ENCODE peak calls at places on chromosome 14, in four cellular contexts. One of them, this sample, is unnamed.

GRCh38 chr14:71720978-71721624 is 211.1 kb upstream of the RGS6 start:
- DNase-seq in fibroblast of the aortic adventitia: peak
- DNase-seq in ovary: no peak
- DNase-seq in left ventricle myocardium inferior: no peak
- DNase-seq in this sample: no peak

GRCh38 chr14:85205875-85206274 is 324.1 kb upstream of the FLRT2 start:
- DNase-seq in fibroblast of the aortic adventitia: no peak
- DNase-seq in ovary: no peak
- DNase-seq in left ventricle myocardium inferior: no peak
- DNase-seq in this sample: no peak

GRCh38 chr14:62301911-62302310 is 539.7 kb downstream of the SNAPC1 start:
- DNase-seq in fibroblast of the aortic adventitia: peak
- DNase-seq in ovary: no peak
- DNase-seq in left ventricle myocardium inferior: no peak
- DNase-seq in this sample: no peak

GRCh38 chr14:52018252-52018651 is 28.9 kb downstream of the RTRAF start:
- DNase-seq in fibroblast of the aortic adventitia: peak
- DNase-seq in ovary: no peak
- DNase-seq in left ventricle myocardium inferior: no peak
- DNase-seq in this sample: peak

GRCh38 chr14:102353126-102353619 is 9.5 kb downstream of the CINP start:
- DNase-seq in fibroblast of the aortic adventitia: no peak
- DNase-seq in ovary: no peak
- DNase-seq in left ventricle myocardium inferior: no peak
- DNase-seq in this sample: no peak

GRCh38 chr14:79369359-79370332 is 841.7 kb downstream of the DIO2 start:
- DNase-seq in fibroblast of the aortic adventitia: peak
- DNase-seq in ovary: no peak
- DNase-seq in left ventricle myocardium inferior: no peak
- DNase-seq in this sample: no peak

GRCh38 chr14:50545618-50546017 is 13.2 kb upstream of the MAP4K5 start:
- DNase-seq in fibroblast of the aortic adventitia: no peak
- DNase-seq in ovary: no peak
- DNase-seq in left ventricle myocardium inferior: no peak
- DNase-seq in this sample: no peak

GRCh38 chr14:65302571-65303184 is 109.9 kb upstream of the FUT8 start:
- DNase-seq in fibroblast of the aortic adventitia: no peak
- DNase-seq in ovary: no peak
- DNase-seq in left ventricle myocardium inferior: no peak
- DNase-seq in this sample: peak

GRCh38 chr14:37992489-37992888 is 215.2 kb upstream of the SSTR1 start:
- DNase-seq in fibroblast of the aortic adventitia: no peak
- DNase-seq in ovary: no peak
- DNase-seq in left ventricle myocardium inferior: no peak
- DNase-seq in this sample: no peak

GRCh38 chr14:103736546-103737431 is 21.2 kb downstream of the ZFYVE21 start:
- DNase-seq in fibroblast of the aortic adventitia: no peak
- DNase-seq in ovary: peak
- DNase-seq in left ventricle myocardium inferior: no peak
- DNase-seq in this sample: no peak

GRCh38 chr14:51562816-51563215 is 88.9 kb upstream of the FRMD6 start:
- DNase-seq in fibroblast of the aortic adventitia: no peak
- DNase-seq in ovary: no peak
- DNase-seq in left ventricle myocardium inferior: no peak
- DNase-seq in this sample: no peak

GRCh38 chr14:89588840-89589296 is 171.8 kb upstream of the FOXN3 start:
- DNase-seq in fibroblast of the aortic adventitia: no peak
- DNase-seq in ovary: no peak
- DNase-seq in left ventricle myocardium inferior: no peak
- DNase-seq in this sample: no peak

GRCh38 chr14:77124345-77125274 is 17.0 kb downstream of the ZDHHC22 start:
- DNase-seq in fibroblast of the aortic adventitia: peak
- DNase-seq in ovary: no peak
- DNase-seq in left ventricle myocardium inferior: peak
- DNase-seq in this sample: peak

GRCh38 chr14:51173863-51174262 is 66.2 kb upstream of the TMX1 start:
- DNase-seq in fibroblast of the aortic adventitia: no peak
- DNase-seq in ovary: no peak
- DNase-seq in left ventricle myocardium inferior: no peak
- DNase-seq in this sample: no peak

GRCh38 chr14:37901978-37902377 is 305.7 kb upstream of the SSTR1 start:
- DNase-seq in fibroblast of the aortic adventitia: peak
- DNase-seq in ovary: no peak
- DNase-seq in left ventricle myocardium inferior: peak
- DNase-seq in this sample: no peak

GRCh38 chr14:30194769-30195168 is 267.1 kb upstream of the PRKD1 start:
- DNase-seq in fibroblast of the aortic adventitia: peak
- DNase-seq in ovary: no peak
- DNase-seq in left ventricle myocardium inferior: no peak
- DNase-seq in this sample: no peak

GRCh38 chr14:90302529-90303303 is 29.0 kb downstream of the NRDE2 start:
- DNase-seq in fibroblast of the aortic adventitia: peak
- DNase-seq in ovary: no peak
- DNase-seq in left ventricle myocardium inferior: no peak
- DNase-seq in this sample: no peak

GRCh38 chr14:32932302-32932920 is 6.3 kb upstream of the NPAS3 start:
- DNase-seq in fibroblast of the aortic adventitia: no peak
- DNase-seq in ovary: no peak
- DNase-seq in left ventricle myocardium inferior: no peak
- DNase-seq in this sample: no peak

GRCh38 chr14:32934891-32935633 is 3.6 kb upstream of the NPAS3 start:
- DNase-seq in fibroblast of the aortic adventitia: no peak
- DNase-seq in ovary: no peak
- DNase-seq in left ventricle myocardium inferior: no peak
- DNase-seq in this sample: no peak

GRCh38 chr14:32933943-32934890 is 4.5 kb upstream of the NPAS3 start:
- DNase-seq in fibroblast of the aortic adventitia: peak
- DNase-seq in ovary: peak
- DNase-seq in left ventricle myocardium inferior: no peak
- DNase-seq in this sample: peak

GRCh38 chr14:32932921-32933622 is 5.6 kb upstream of the NPAS3 start:
- DNase-seq in fibroblast of the aortic adventitia: no peak
- DNase-seq in ovary: no peak
- DNase-seq in left ventricle myocardium inferior: peak
- DNase-seq in this sample: peak

DNA sequence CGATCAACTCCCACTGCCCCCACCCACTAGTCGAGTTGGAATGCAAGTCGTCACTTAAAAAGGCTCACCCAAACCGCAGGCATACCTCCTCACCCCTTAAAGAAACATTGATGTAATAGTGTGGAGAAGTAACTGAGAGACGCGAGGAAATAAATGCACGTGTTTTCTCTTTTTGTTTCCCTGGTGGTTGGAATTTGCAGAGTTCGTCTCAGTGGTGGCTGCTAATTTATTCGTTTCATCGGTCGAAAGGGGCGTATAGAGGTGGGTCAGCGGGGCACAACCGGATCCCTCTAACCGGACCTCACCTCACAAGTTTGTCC is 5.1 kb upstream of the NPAS3 start:
- DNase-seq in fibroblast of the aortic adventitia: peak
- DNase-seq in ovary: no peak
- DNase-seq in left ventricle myocardium inferior: no peak
- DNase-seq in this sample: no peak
- TF ChIP-seq CTCF in fibroblast of the aortic adventitia: peak
- TF ChIP-seq CTCF in ovary: no peak
- TF ChIP-seq CTCF in left ventricle myocardium inferior: no peak
- TF ChIP-seq CTCF in this sample: no peak

GRCh38 chr14:20386276-20386855 is 26.9 kb downstream of the TEP1 start:
- DNase-seq in fibroblast of the aortic adventitia: no peak
- DNase-seq in ovary: no peak
- DNase-seq in left ventricle myocardium inferior: no peak
- DNase-seq in this sample: no peak
- TF ChIP-seq CTCF in fibroblast of the aortic adventitia: no peak
- TF ChIP-seq CTCF in ovary: no peak
- TF ChIP-seq CTCF in left ventricle myocardium inferior: no peak
- TF ChIP-seq CTCF in this sample: no peak

GRCh38 chr14:28895389-28895788 is 128.8 kb downstream of the FOXG1 start:
- DNase-seq in fibroblast of the aortic adventitia: no peak
- DNase-seq in ovary: no peak
- DNase-seq in left ventricle myocardium inferior: no peak
- DNase-seq in this sample: no peak
- TF ChIP-seq CTCF in fibroblast of the aortic adventitia: no peak
- TF ChIP-seq CTCF in ovary: no peak
- TF ChIP-seq CTCF in left ventricle myocardium inferior: no peak
- TF ChIP-seq CTCF in this sample: no peak

GRCh38 chr14:100719976-100720520 is 6.6 kb upstream of the DLK1 start:
- DNase-seq in fibroblast of the aortic adventitia: no peak
- DNase-seq in ovary: no peak
- DNase-seq in left ventricle myocardium inferior: no peak
- DNase-seq in this sample: no peak

GRCh38 chr14:100721568-100721967 is 5.1 kb upstream of the DLK1 start:
- DNase-seq in fibroblast of the aortic adventitia: no peak
- DNase-seq in ovary: no peak
- DNase-seq in left ventricle myocardium inferior: no peak
- DNase-seq in this sample: no peak

GRCh38 chr14:100724061-100724460 is 2.6 kb upstream of the DLK1 start:
- DNase-seq in fibroblast of the aortic adventitia: no peak
- DNase-seq in ovary: no peak
- DNase-seq in left ventricle myocardium inferior: no peak
- DNase-seq in this sample: no peak

GRCh38 chr14:100723135-100723883 is 3.4 kb upstream of the DLK1 start:
- DNase-seq in fibroblast of the aortic adventitia: no peak
- DNase-seq in ovary: no peak
- DNase-seq in left ventricle myocardium inferior: no peak
- DNase-seq in this sample: no peak

DNA sequence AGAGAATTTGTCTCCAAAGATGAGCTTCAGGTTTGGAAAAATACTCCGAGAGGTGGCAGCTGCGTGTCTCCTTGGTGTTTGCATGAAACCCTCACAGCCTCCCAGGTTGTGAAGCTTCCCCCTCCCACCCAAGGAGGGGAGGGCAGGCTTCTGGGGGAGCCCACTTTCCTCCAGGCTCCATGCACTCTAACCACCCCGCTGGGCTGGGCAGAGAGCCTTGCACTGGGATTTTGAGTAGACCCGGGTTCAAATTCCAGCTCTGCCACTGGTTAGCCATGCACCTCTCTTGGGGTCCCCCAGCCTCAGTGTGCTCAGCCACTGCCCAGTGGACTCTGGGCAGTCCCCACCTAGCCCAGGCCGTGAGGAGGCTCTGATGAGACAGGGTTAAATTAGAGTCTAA is 4.3 kb upstream of the DLK1 start:
- DNase-seq in fibroblast of the aortic adventitia: no peak
- DNase-seq in ovary: no peak
- DNase-seq in left ventricle myocardium inferior: no peak
- DNase-seq in this sample: no peak
- TF ChIP-seq CTCF in fibroblast of the aortic adventitia: no peak
- TF ChIP-seq CTCF in ovary: no peak
- TF ChIP-seq CTCF in left ventricle myocardium inferior: no peak
- TF ChIP-seq CTCF in this sample: no peak

GRCh38 chr14:105487986-105488777 is 1.5 kb downstream of the CRIP1 start:
- DNase-seq in fibroblast of the aortic adventitia: no peak
- DNase-seq in ovary: no peak
- DNase-seq in left ventricle myocardium inferior: peak
- DNase-seq in this sample: peak
- TF ChIP-seq CTCF in fibroblast of the aortic adventitia: no peak
- TF ChIP-seq CTCF in ovary: no peak
- TF ChIP-seq CTCF in left ventricle myocardium inferior: no peak
- TF ChIP-seq CTCF in this sample: no peak

DNA sequence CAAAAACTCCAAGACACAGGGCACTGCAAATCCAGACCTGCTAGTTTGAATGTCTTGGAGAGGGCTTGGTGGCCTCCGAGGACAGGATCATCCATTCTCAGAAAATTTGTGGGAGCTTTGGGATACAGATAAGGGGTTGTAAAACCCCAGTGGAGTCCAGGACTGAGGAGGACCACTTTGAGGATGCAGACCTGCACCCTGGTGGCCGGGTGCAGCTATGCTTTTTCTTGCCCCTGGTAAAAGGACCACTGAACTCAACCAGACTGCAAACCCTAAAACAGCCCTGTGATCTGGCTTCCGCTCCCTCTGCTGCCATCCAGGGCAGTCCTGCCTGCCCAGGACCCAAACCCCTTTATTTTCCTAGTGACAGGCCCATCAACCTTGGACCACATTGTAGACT is 169.5 kb upstream of the DAAM1 start:
- DNase-seq in fibroblast of the aortic adventitia: no peak
- DNase-seq in ovary: no peak
- DNase-seq in left ventricle myocardium inferior: no peak
- DNase-seq in this sample: no peak
- TF ChIP-seq CTCF in fibroblast of the aortic adventitia: peak
- TF ChIP-seq CTCF in ovary: no peak
- TF ChIP-seq CTCF in left ventricle myocardium inferior: no peak
- TF ChIP-seq CTCF in this sample: no peak

GRCh38 chr14:28952707-28953106 is 186.1 kb downstream of the FOXG1 start:
- DNase-seq in fibroblast of the aortic adventitia: no peak
- DNase-seq in ovary: no peak
- DNase-seq in left ventricle myocardium inferior: no peak
- DNase-seq in this sample: no peak
- TF ChIP-seq CTCF in fibroblast of the aortic adventitia: no peak
- TF ChIP-seq CTCF in ovary: no peak
- TF ChIP-seq CTCF in left ventricle myocardium inferior: no peak
- TF ChIP-seq CTCF in this sample: no peak

This sample was measured in mucosa of descending colon.